ENCODE peak calls at places on chromosomes 12 and 14, in four cellular contexts. W is K562, V is HCT116, D is GM12878. P is an unnamed sample.
A peak's percentile ranks its signal among the peaks of the same experiment; 100 is the strongest.

GRCh38 chr12:4978737-4979136 is 64.9 kb upstream of the KCNA5 start:
- DNase-seq in W (no peak), V (no peak), D (no peak), P (no peak)

GRCh38 chr12:92614502-92614901 is 88.3 kb upstream of the PLEKHG7 start:
- DNase-seq in W (no peak), V (no peak), D (no peak), P (no peak)

GRCh38 chr12:38417101-38417500 is 100.5 kb downstream of the ALG10B start:
- DNase-seq in W (no peak), V (no peak), D (no peak), P (no peak)

GRCh38 chr14:22848391-22849164 is 12.2 kb downstream of the MMP14 start:
- DNase-seq in W (no peak), V (no peak), D (no peak), P (no peak)

GRCh38 chr12:5096241-5096880 is 52.7 kb downstream of the KCNA5 start:
- DNase-seq in W (no peak), V (peak; percentile 4), D (no peak), P (no peak)

GRCh38 chr14:106625181-106625580 is 1098.8 kb downstream of the TMEM121 start:
- DNase-seq in W (no peak), V (no peak), D (no peak), P (no peak)

GRCh38 chr12:51246254-51246853 is 7.7 kb downstream of the DAZAP2 start:
- DNase-seq in W (peak; percentile 25), V (no peak), D (no peak), P (no peak)

GRCh38 chr12:91191516-91192111 is 9.0 kb upstream of the DCN start:
- DNase-seq in W (no peak), V (no peak), D (no peak), P (no peak)

GRCh38 chr12:14767617-14768016 is 35.7 kb downstream of the WBP11 start:
- DNase-seq in W (no peak), V (no peak), D (no peak), P (no peak)

GRCh38 chr14:56959869-56960268 is 149.6 kb upstream of the OTX2 start:
- DNase-seq in W (no peak), V (no peak), D (no peak), P (no peak)

GRCh38 chr12:3520711-3521110 is 29.7 kb downstream of the PRMT8 start:
- DNase-seq in W (no peak), V (no peak), D (no peak), P (peak; percentile 8)

GRCh38 chr14:104688755-104689619 is at the start of gene INF2:
- DNase-seq in W (peak; percentile 91), V (no peak), D (no peak), P (peak; percentile 84)

GRCh38 chr12:125533434-125534029 is 468.3 kb downstream of the AACS start:
- DNase-seq in W (peak; percentile 72), V (no peak), D (no peak), P (peak; percentile 50)

GRCh38 chr12:51349026-51349425 is 2.5 kb upstream of the CELA1 start:
- DNase-seq in W (no peak), V (no peak), D (no peak), P (no peak)

GRCh38 chr12:68474467-68475204 is 136.1 kb upstream of the RAP1B start:
- DNase-seq in W (no peak), V (no peak), D (no peak), P (no peak)

GRCh38 chr12:30416631-30417030 is 279.0 kb downstream of the IPO8 start:
- DNase-seq in W (no peak), V (no peak), D (no peak), P (no peak)

GRCh38 chr12:49121047-49121696 is 10.0 kb downstream of the TUBA1B start:
- DNase-seq in W (peak; percentile 41), V (peak; percentile 69), D (no peak), P (peak; percentile 13)

GRCh38 chr12:56082967-56083366 is 3.0 kb downstream of the ERBB3 start:
- DNase-seq in W (no peak), V (no peak), D (no peak), P (no peak)

GRCh38 chr14:63452796-63453195 is 90.4 kb downstream of the PPP2R5E start:
- DNase-seq in W (no peak), V (no peak), D (no peak), P (no peak)

GRCh38 chr12:46470039-46470627 is 97.6 kb upstream of the SLC38A2 start:
- DNase-seq in W (no peak), V (no peak), D (no peak), P (no peak)

GRCh38 chr12:111841236-111841749 is 735 bp upstream of the MAPKAPK5 start:
- DNase-seq in W (no peak), V (no peak), D (no peak), P (no peak)

GRCh38 chr12:128867466-128867865 is 14.2 kb downstream of the GLT1D1 start:
- DNase-seq in W (no peak), V (no peak), D (no peak), P (no peak)

GRCh38 chr14:93880025-93880820 is 46.9 kb upstream of the FAM181A start:
- DNase-seq in W (no peak), V (no peak), D (no peak), P (no peak)

GRCh38 chr14:21913759-21914158 is 240.1 kb upstream of the OR4E1 start:
- DNase-seq in W (peak; percentile 27), V (peak; percentile 71), D (peak; percentile 8), P (peak; percentile 38)

GRCh38 chr12:93824514-93825500 is 147.6 kb downstream of the CRADD start:
- DNase-seq in W (no peak), V (no peak), D (no peak), P (no peak)

GRCh38 chr14:47619397-47619796 is 56.0 kb downstream of the MDGA2 start:
- DNase-seq in W (no peak), V (no peak), D (no peak), P (no peak)
- TF ChIP-seq EGR1 in W (no peak), V (no peak), D (no peak), P (no peak)

DNA sequence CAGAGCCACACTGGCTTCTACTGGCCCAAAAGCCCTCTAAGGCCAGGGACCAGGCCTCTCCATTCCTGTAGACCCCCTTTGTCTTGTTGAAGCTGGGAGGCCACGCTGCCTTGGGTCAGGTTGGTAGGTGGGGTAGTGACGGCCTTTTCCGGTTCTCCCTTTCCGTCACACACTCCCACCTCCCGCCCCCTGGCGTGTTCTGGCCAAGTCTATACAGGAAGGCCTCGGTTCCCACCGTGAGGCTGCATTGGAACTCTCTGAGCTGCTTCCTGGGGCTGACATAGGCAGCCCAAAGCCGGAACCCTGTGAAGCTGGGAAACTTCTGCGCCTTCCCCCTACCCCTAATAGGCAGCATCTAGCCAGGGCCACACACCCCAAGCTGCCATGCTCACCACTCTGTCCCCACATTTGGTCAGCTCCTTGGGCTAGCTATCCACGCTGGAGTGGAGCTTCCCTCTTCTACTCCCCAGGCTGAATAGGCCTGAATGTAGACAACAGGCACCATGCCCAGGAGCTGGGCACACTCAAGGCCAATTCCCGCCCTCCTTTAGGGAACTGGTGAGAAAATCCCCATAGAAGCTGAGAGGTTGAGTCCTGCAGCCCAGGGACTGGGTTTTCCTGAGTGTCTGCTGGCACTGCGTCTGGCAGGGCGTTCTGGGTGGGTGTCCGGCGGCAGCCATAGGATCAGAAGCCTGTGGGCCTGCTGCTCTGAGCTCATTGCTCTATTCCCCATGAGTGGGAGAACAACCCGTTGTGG is 35.7 kb downstream of the RIN3 start:
- DNase-seq in W (no peak), V (no peak), D (no peak), P (no peak)
- H3K4me2 ChIP-seq in W (no peak overlapping the region), V (no peak overlapping the region), D (no peak overlapping the region), P (no peak overlapping the region)

GRCh38 chr12:65232490-65233077 is 45.9 kb upstream of the MSRB3 start:
- DNase-seq in W (no peak), V (no peak), D (no peak), P (no peak)

DNA sequence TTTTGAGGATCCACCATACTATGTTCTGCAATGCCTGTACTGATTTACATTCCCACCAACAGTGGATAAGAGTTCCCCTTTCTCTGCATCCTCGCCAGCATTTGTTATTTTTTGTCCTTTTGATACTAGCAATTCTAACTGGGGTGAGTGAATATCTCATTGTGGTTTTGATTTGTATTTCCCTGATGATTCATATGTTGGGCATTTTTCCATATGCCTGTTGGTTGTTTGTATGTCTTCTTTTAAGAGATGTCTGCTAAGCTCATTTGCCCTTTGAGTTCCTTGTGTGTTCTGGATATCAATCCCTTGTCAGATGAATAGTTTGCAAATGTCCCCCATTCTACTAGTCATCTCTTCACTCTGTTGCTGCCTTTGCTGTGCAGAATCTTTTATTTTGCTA is 49.0 kb upstream of the MSRB3 start:
- DNase-seq in W (no peak), V (no peak), D (no peak), P (no peak)
- TF ChIP-seq ATF3 in W (no peak), V (no peak), D (no peak), P (no peak)

GRCh38 chr12:123141615-123142517 is 9.0 kb downstream of the PITPNM2 start:
- DNase-seq in W (no peak), V (peak; percentile 33), D (no peak), P (no peak)
- TF ChIP-seq EGR1 in W (no peak), V (no peak), D (no peak), P (no peak)

GRCh38 chr14:44204061-44204815 is 302.8 kb downstream of the FSCB start:
- DNase-seq in W (no peak), V (no peak), D (no peak), P (no peak)
- H3K4me2 ChIP-seq in W (no peak overlapping the region), V (no peak overlapping the region), D (no peak overlapping the region), P (peak overlapping the region; percentile 43)